ENCODE peak calls at places on chromosome 10, in five cellular contexts. D is fibroblast of the aortic adventitia, P is H1, A is neuronal stem cell, C is mucosa of descending colon. I is an unnamed sample.

GRCh38 chr10:31602541-31603244 is 283.7 kb downstream of the ZEB1 start:
- DNase-seq in D (peak; percentile 87), P (no peak), A (peak; percentile 53), C (peak; percentile 79), I (no peak)

GRCh38 chr10:92239600-92240288 is 51.1 kb downstream of the CPEB3 start:
- DNase-seq in D (peak; percentile 27), P (no peak), A (peak; percentile 44), C (peak; percentile 66), I (no peak)

GRCh38 chr10:33478675-33479125 is 144.2 kb upstream of the NRP1 start:
- DNase-seq in D (no peak), P (no peak), A (no peak), C (no peak), I (no peak)

GRCh38 chr10:95374597-95375209 is 83.9 kb upstream of the PDLIM1 start:
- DNase-seq in D (peak; percentile 66), P (peak; percentile 56), A (peak; percentile 82), C (peak; percentile 65), I (no peak)

GRCh38 chr10:49559476-49559875 is 20.6 kb upstream of the ERCC6 start:
- DNase-seq in D (peak; percentile 66), P (no peak), A (no peak), C (no peak), I (no peak)

GRCh38 chr10:120503695-120504094 is 46.7 kb downstream of the PLPP4 start:
- DNase-seq in D (peak; percentile 48), P (no peak), A (no peak), C (no peak), I (no peak)

GRCh38 chr10:123294886-123295285 is 140.7 kb downstream of the BUB3 start:
- DNase-seq in D (no peak), P (no peak), A (no peak), C (no peak), I (no peak)

GRCh38 chr10:24344279-24344678 is 135.3 kb downstream of the KIAA1217 start:
- DNase-seq in D (peak; percentile 96), P (no peak), A (no peak), C (no peak), I (no peak)

GRCh38 chr10:45355494-45355893 is 18.5 kb upstream of the ALOX5 start:
- DNase-seq in D (no peak), P (no peak), A (no peak), C (no peak), I (no peak)

GRCh38 chr10:48634198-48634983 is 29.5 kb upstream of the ARHGAP22 start:
- DNase-seq in D (peak; percentile 95), P (no peak), A (no peak), C (peak; percentile 65), I (peak; percentile 19)

GRCh38 chr10:71213127-71213616 is 802 bp downstream of the UNC5B start:
- DNase-seq in D (peak; percentile 78), P (no peak), A (peak; percentile 45), C (peak; percentile 75), I (no peak)

GRCh38 chr10:14705548-14706234 is 69.0 kb downstream of the FAM107B start:
- DNase-seq in D (no peak), P (no peak), A (no peak), C (no peak), I (no peak)

DNA sequence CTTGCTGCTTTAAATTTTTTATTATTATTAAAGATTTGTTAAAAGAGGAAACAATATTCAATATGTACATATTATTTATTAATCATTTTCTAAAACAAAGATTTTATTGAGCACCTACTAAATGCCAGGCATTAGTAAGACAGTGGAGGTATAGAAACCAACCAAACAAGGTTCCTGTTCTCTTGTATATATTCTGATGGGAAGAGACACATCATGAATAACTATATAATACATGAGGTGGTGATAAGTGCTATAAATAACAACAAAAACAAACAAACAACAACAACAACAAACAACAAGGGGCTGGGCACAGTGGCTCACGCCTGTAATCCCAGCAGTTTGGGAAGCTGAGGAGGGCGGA is 630 bp upstream of the LIPA start:
- DNase-seq in D (no peak), P (no peak), A (no peak), C (no peak), I (no peak)
- H3K4me3 ChIP-seq in D (peak overlapping the region; percentile 25), P (no peak overlapping the region), A (no peak overlapping the region), C (no peak overlapping the region), I (peak overlapping the region; percentile 83)

GRCh38 chr10:101043356-101043707 is 12.3 kb downstream of the SFXN3 start:
- DNase-seq in D (no peak), P (no peak), A (no peak), C (no peak), I (no peak)
- H3K4me3 ChIP-seq in D (peak overlapping the region; percentile 68), P (peak overlapping the region; percentile 65), A (peak overlapping the region; percentile 52), C (no peak overlapping the region), I (peak overlapping the region; percentile 59)

GRCh38 chr10:59177862-59178235 is 1.4 kb downstream of the PHYHIPL start:
- DNase-seq in D (no peak), P (no peak), A (no peak), C (no peak), I (no peak)
- H3K4me3 ChIP-seq in D (no peak overlapping the region), P (no peak overlapping the region), A (no peak overlapping the region), C (no peak overlapping the region), I (no peak overlapping the region)

DNA sequence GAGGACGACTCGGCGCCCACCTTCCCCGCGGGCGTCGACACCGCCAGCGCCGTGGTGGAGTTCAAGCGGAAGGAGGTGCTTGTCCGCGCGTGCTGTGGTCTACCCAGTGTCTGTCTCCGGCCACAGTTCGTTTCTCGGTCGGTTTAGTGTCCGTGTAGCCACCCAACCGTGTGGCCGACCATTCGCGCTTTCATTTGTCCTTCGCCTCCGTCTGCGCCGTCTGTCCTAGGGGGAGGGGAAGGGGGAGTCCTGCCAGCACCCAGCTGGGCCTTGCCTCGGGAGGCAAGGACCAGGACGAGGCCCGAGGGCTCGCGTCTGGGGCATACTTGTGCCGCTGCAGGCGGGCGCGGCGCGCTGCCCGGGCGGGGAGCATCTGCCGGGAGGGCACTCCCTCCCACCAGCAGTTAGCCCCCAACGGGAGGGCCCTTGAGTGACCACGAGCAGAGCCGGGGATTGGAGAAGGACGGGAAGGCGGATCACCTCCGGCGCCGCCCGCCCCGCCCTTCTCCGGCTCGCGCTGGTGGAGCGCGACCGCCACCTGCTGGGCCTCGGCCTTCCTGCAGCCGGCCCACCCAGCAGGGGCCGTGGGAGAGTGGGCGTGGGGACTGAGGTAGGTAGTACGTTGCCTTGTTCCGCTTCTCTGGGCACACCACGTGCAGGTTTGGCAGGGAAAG is 28.4 kb downstream of the RET start:
- DNase-seq in D (peak; percentile 61), P (peak; percentile 75), A (peak; percentile 81), C (peak; percentile 78), I (peak; percentile 10)
- H3K4me3 ChIP-seq in D (peak overlapping the region; percentile 64), P (peak overlapping the region; percentile 64), A (peak overlapping the region; percentile 39), C (no peak overlapping the region), I (peak overlapping the region; percentile 36)